ENCODE peak calls at places on chromosome 6, in seven cellular contexts. D, I, T, R, Q, N and C are unnamed samples.

GRCh38 chr6:82298012-82298411 is 50.5 kb upstream of the IBTK start:
- DNase-seq in D (no peak), N (no peak), T (no peak), I (peak; percentile 65), Q (peak; percentile 51), R (no peak), C (no peak)

GRCh38 chr6:44039839-44040350 is 87.4 kb downstream of the MRPL14 start:
- DNase-seq in Q (no peak), I (no peak), T (no peak), D (no peak), N (no peak), R (no peak), C (no peak)

GRCh38 chr6:66200390-66200789 is 493.4 kb upstream of the EYS start:
- DNase-seq in I (no peak), N (no peak), D (no peak), Q (no peak), R (no peak), T (no peak), C (no peak)

GRCh38 chr6:7051780-7052440 is 55.9 kb upstream of the RREB1 start:
- DNase-seq in D (peak; percentile 65), R (no peak), N (peak; percentile 24), I (no peak), Q (peak; percentile 22), T (peak; percentile 61), C (peak; percentile 48)

GRCh38 chr6:147103641-147104040 is 100.6 kb upstream of the STXBP5 start:
- DNase-seq in I (no peak), R (no peak), D (no peak), N (no peak), Q (no peak), T (no peak), C (no peak)

GRCh38 chr6:44104661-44105060 is 22.6 kb downstream of the MRPL14 start:
- DNase-seq in R (no peak), I (no peak), N (no peak), D (no peak), Q (no peak), T (no peak), C (no peak)

GRCh38 chr6:37125779-37126553 is 44.0 kb upstream of the PIM1 start:
- DNase-seq in Q (no peak), N (no peak), T (no peak), D (no peak), R (no peak), I (no peak), C (no peak)

GRCh38 chr6:79030511-79030910 is 47.5 kb downstream of the PHIP start:
- DNase-seq in I (no peak), T (no peak), D (no peak), R (no peak), Q (no peak), N (no peak), C (no peak)

GRCh38 chr6:39746795-39747194 is 21.6 kb upstream of the KIF6 start:
- DNase-seq in D (no peak), Q (no peak), R (no peak), T (no peak), I (no peak), N (no peak), C (no peak)

GRCh38 chr6:166725571-166725970 is 98.5 kb upstream of the RPS6KA2 start:
- DNase-seq in Q (no peak), N (no peak), I (no peak), R (no peak), D (no peak), T (no peak), C (no peak)

GRCh38 chr6:56951049-56951816 is 3.7 kb upstream of the BEND6 start:
- DNase-seq in R (no peak), D (no peak), N (no peak), I (no peak), T (no peak), Q (no peak), C (no peak)

GRCh38 chr6:20455175-20456075 is 53.7 kb downstream of the E2F3 start:
- DNase-seq in Q (peak; percentile 3), T (no peak), N (no peak), I (peak; percentile 6), D (peak; percentile 33), R (no peak), C (no peak)

GRCh38 chr6:101290346-101290745 is 103.2 kb upstream of the GRIK2 start:
- DNase-seq in D (peak; percentile 44), I (no peak), R (no peak), T (no peak), Q (no peak), N (no peak), C (no peak)

GRCh38 chr6:53441035-53441493 is 92.3 kb upstream of the ELOVL5 start:
- DNase-seq in Q (no peak), T (no peak), N (no peak), D (no peak), R (no peak), I (no peak), C (no peak)

GRCh38 chr6:79946242-79946641 is 1.1 kb downstream of the ELOVL4 start:
- DNase-seq in R (no peak), D (peak; percentile 12), T (no peak), N (no peak), I (peak; percentile 5), Q (no peak), C (no peak)

GRCh38 chr6:75488026-75488425 is 5.6 kb downstream of the FILIP1 start:
- DNase-seq in N (no peak), R (no peak), Q (no peak), T (no peak), D (peak; percentile 13), I (no peak), C (no peak)

GRCh38 chr6:168196881-168197635 is 118.0 kb upstream of the FRMD1 start:
- DNase-seq in D (no peak), Q (no peak), T (no peak), I (no peak), N (no peak), R (no peak), C (no peak)

GRCh38 chr6:166360243-166361079 is 18.1 kb upstream of the SFT2D1 start:
- DNase-seq in I (no peak), D (no peak), T (no peak), R (no peak), Q (peak; percentile 1), N (no peak), C (no peak)

GRCh38 chr6:33320315-33321181 is 3.0 kb upstream of the ZBTB22 start:
- DNase-seq in N (no peak), I (peak; percentile 88), R (no peak), T (no peak), D (peak; percentile 78), Q (no peak), C (no peak)

GRCh38 chr6:155103816-155104366 is 108.8 kb downstream of the TIAM2 start:
- DNase-seq in N (no peak), D (peak; percentile 68), I (no peak), Q (no peak), T (peak; percentile 26), R (no peak), C (no peak)

GRCh38 chr6:138025528-138025941 is 81.7 kb downstream of the PERP start:
- DNase-seq in D (no peak), N (no peak), R (no peak), T (no peak), Q (no peak), I (no peak), C (no peak)

GRCh38 chr6:133040025-133040838 is 200.9 kb upstream of the EYA4 start:
- DNase-seq in D (peak; percentile 24), R (no peak), Q (peak; percentile 61), N (no peak), I (peak; percentile 6), T (no peak), C (no peak)

GRCh38 chr6:1187293-1188131 is 124.4 kb upstream of the FOXQ1 start:
- DNase-seq in Q (no peak), D (no peak), I (no peak), N (no peak), T (no peak), R (no peak), C (no peak)

GRCh38 chr6:107304421-107305025 is 154.8 kb downstream of the PDSS2 start:
- DNase-seq in T (no peak), Q (peak; percentile 9), R (no peak), I (no peak), D (no peak), N (no peak), C (no peak)

GRCh38 chr6:105014954-105015353 is 58.0 kb downstream of the LIN28B start:
- DNase-seq in I (no peak), R (no peak), Q (no peak), D (peak; percentile 8), T (no peak), N (no peak), C (no peak)

GRCh38 chr6:146546440-146546839 is 2.8 kb downstream of the RAB32 start:
- DNase-seq in D (peak; percentile 67), R (no peak), N (no peak), I (peak; percentile 91), T (no peak), Q (no peak), C (no peak)

GRCh38 chr6:160051390-160051789 is 70.2 kb upstream of the SLC22A1 start:
- DNase-seq in D (no peak), Q (no peak), R (no peak), N (no peak), T (no peak), I (no peak), C (peak; percentile 30)

GRCh38 chr6:110412258-110412839 is 3.0 kb downstream of the DDO start:
- DNase-seq in T (no peak), D (no peak), I (no peak), Q (no peak), N (no peak), R (no peak), C (no peak)

GRCh38 chr6:3500262-3501001 is 43.6 kb upstream of the SLC22A23 start:
- DNase-seq in I (peak; percentile 29), R (no peak), T (no peak), N (no peak), D (peak; percentile 37), Q (peak; percentile 54), C (no peak)

GRCh38 chr6:38077488-38078015 is 258.0 kb downstream of the ZFAND3 start:
- DNase-seq in N (no peak), T (no peak), D (no peak), Q (no peak), R (no peak), I (no peak), C (no peak)